ENCODE peak calls at places on chromosome 3, in four cellular contexts. I, X, T and A are unnamed samples.
A peak's percentile ranks its signal among the peaks of the same experiment; 100 is the strongest.

GRCh38 chr3:22606938-22607337 is 596.2 kb upstream of the UBE2E2 start:
- DNase-seq in I (no peak), X (no peak), T (no peak), A (no peak)

GRCh38 chr3:125025647-125026046 is 30.1 kb downstream of the HEG1 start:
- DNase-seq in I (no peak), X (no peak), T (no peak), A (no peak)

GRCh38 chr3:32882603-32883025 is 64.8 kb downstream of the TRIM71 start:
- DNase-seq in I (peak; percentile 76), X (no peak), T (no peak), A (no peak)

GRCh38 chr3:46694520-46694919 is 1.0 kb upstream of the ALS2CL start:
- DNase-seq in I (no peak), X (no peak), T (no peak), A (no peak)

GRCh38 chr3:133745981-133746721 is at the start of gene TF:
- DNase-seq in I (no peak), X (no peak), T (no peak), A (peak; percentile 21)

GRCh38 chr3:66593978-66594377 is 93.2 kb upstream of the LRIG1 start:
- DNase-seq in I (no peak), X (no peak), T (no peak), A (no peak)

GRCh38 chr3:23480324-23480704 is 277.2 kb downstream of the UBE2E2 start:
- DNase-seq in I (no peak), X (no peak), T (no peak), A (no peak)

GRCh38 chr3:39275052-39275451 is 4.8 kb downstream of the CX3CR1 start:
- DNase-seq in I (no peak), X (no peak), T (no peak), A (no peak)

GRCh38 chr3:139772539-139773500 is 95.0 kb upstream of the NMNAT3 start:
- DNase-seq in I (no peak), X (no peak), T (no peak), A (no peak)

GRCh38 chr3:50512131-50512530 is 8.7 kb upstream of the CACNA2D2 start:
- DNase-seq in I (no peak), X (no peak), T (no peak), A (no peak)

GRCh38 chr3:134480546-134480945 is 5.2 kb downstream of the ANAPC13 start:
- DNase-seq in I (no peak), X (no peak), T (no peak), A (no peak)

GRCh38 chr3:30551266-30551665 is 55.1 kb upstream of the TGFBR2 start:
- DNase-seq in I (no peak), X (no peak), T (no peak), A (no peak)

GRCh38 chr3:46678280-46678679 is 15.2 kb downstream of the ALS2CL start:
- DNase-seq in I (no peak), X (no peak), T (no peak), A (no peak)

GRCh38 chr3:11381563-11381962 is 109.4 kb downstream of the ATG7 start:
- DNase-seq in I (no peak), X (no peak), T (no peak), A (no peak)

GRCh38 chr3:135806342-135806741 is 159.2 kb upstream of the PPP2R3A start:
- DNase-seq in I (no peak), X (no peak), T (no peak), A (no peak)

GRCh38 chr3:192892981-192893827 is 24.5 kb downstream of the MB21D2 start:
- DNase-seq in I (peak; percentile 94), X (no peak), T (peak; percentile 32), A (no peak)

GRCh38 chr3:50245251-50245745 is 9.3 kb downstream of the GNAI2 start:
- DNase-seq in I (no peak), X (no peak), T (no peak), A (no peak)

GRCh38 chr3:164848922-164849321 is 229.4 kb downstream of the SI start:
- DNase-seq in I (no peak), X (no peak), T (no peak), A (no peak)

GRCh38 chr3:16512435-16513140 is 911 bp downstream of the RFTN1 start:
- DNase-seq in I (no peak), X (no peak), T (no peak), A (peak; percentile 14)

GRCh38 chr3:95899911-95900310 is 914.5 kb upstream of the EPHA6 start:
- DNase-seq in I (no peak), X (no peak), T (no peak), A (no peak)

GRCh38 chr3:28667646-28668376 is 319.2 kb upstream of the AZI2 start:
- DNase-seq in I (peak; percentile 61), X (peak; percentile 51), T (peak; percentile 7), A (peak; percentile 49)

GRCh38 chr3:42133500-42134298 is 42.5 kb downstream of the TRAK1 start:
- DNase-seq in I (no peak), X (no peak), T (no peak), A (no peak)

GRCh38 chr3:177201707-177202397 is 4.6 kb upstream of the TBL1XR1 start:
- DNase-seq in I (peak; percentile 89), X (no peak), T (peak; percentile 45), A (peak; percentile 85)

GRCh38 chr3:96754128-96754527 is 60.3 kb upstream of the EPHA6 start:
- DNase-seq in I (no peak), X (no peak), T (no peak), A (no peak)

GRCh38 chr3:97821413-97821809 is 400 bp upstream of the CRYBG3 start:
- DNase-seq in I (no peak), X (no peak), T (peak; percentile 6), A (peak; percentile 54)

GRCh38 chr3:39718674-39719595 is 90.5 kb upstream of the MYRIP start:
- DNase-seq in I (no peak), X (no peak), T (no peak), A (no peak)

GRCh38 chr3:51709004-51709420 is 2.1 kb downstream of the GRM2 start:
- DNase-seq in I (no peak), X (no peak), T (peak; percentile 12), A (no peak)

GRCh38 chr3:182081096-182081495 is 369.4 kb downstream of the SOX2 start:
- DNase-seq in I (no peak), X (no peak), T (no peak), A (no peak)

GRCh38 chr3:11362600-11362999 is 90.4 kb downstream of the ATG7 start:
- DNase-seq in I (no peak), X (no peak), T (no peak), A (no peak)

GRCh38 chr3:66037986-66038369 is 740 bp downstream of the MAGI1 start:
- DNase-seq in I (no peak), X (peak; percentile 7), T (no peak), A (no peak)

GRCh38 chr3:44805960-44806359 is 44.4 kb downstream of the KIF15 start:
- DNase-seq in I (no peak), X (peak; percentile 66), T (no peak), A (no peak)

GRCh38 chr3:150588027-150588830 is 14.9 kb upstream of the SELENOT start:
- DNase-seq in I (no peak), X (no peak), T (no peak), A (no peak)

GRCh38 chr3:42302924-42303634 is 37.1 kb upstream of the CCK start:
- DNase-seq in I (peak; percentile 21), X (no peak), T (no peak), A (peak; percentile 30)

GRCh38 chr3:50483374-50483773 is 20.1 kb downstream of the CACNA2D2 start:
- DNase-seq in I (no peak), X (no peak), T (no peak), A (no peak)

GRCh38 chr3:197942956-197943556 is 6.9 kb upstream of the RPL35A start:
- DNase-seq in I (no peak), X (peak; percentile 47), T (peak; percentile 32), A (no peak)

GRCh38 chr3:20450611-20451010 is 264.6 kb upstream of the SGO1 start:
- DNase-seq in I (no peak), X (no peak), T (no peak), A (no peak)

GRCh38 chr3:157065201-157065600 is 94.7 kb downstream of the CCNL1 start:
- DNase-seq in I (no peak), X (no peak), T (no peak), A (no peak)

GRCh38 chr3:53677406-53677805 is 168.8 kb downstream of the CHDH start:
- DNase-seq in I (no peak), X (peak; percentile 7), T (no peak), A (peak; percentile 39)
- TF ChIP-seq SPI1 in I (no peak), X (no peak), T (no peak), A (no peak)

GRCh38 chr3:189166334-189166733 is 5.4 kb upstream of the TPRG1 start:
- DNase-seq in I (no peak), X (no peak), T (no peak), A (no peak)
- TF ChIP-seq SPI1 in I (no peak), X (no peak), T (no peak), A (no peak)

DNA sequence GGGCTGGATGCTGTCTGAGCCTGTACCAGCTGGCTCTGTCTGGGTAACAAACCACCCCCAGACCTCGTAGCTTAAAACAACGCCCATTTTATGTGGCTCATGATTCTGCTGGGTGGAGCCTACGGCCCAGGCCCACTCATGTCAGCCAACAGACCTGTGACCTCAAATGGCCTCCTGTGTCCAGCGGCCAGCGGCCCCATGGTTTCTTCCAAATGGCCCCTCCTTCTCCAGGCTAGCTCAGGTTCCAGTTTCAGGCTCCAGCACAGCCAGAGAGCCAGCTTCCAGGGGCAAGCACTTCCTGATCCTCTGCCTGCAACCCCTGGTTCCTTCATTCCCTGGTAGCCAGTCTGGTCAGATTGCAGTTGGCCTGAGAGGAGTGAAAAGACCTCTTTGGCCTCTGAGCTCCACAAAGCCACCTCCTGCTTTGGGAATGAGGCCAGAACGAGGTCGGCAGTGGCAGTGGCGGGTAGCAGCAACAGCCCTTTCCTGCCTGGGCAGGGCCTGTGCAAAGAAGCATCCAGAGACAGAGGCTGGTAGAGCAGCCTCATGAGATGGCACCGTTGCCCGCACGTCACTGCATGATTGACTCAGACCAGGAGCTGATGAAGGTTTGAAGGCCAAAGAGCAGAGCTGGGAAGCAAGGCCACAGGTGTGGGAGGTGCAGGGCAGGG is 21.0 kb upstream of the PLXNA1 start:
- DNase-seq in I (no peak), X (peak; percentile 14), T (no peak), A (no peak)
- TF ChIP-seq SPI1 in I (no peak), X (no peak), T (no peak), A (no peak)

GRCh38 chr3:152970851-152971250 is 135.9 kb downstream of the P2RY1 start:
- DNase-seq in I (no peak), X (no peak), T (no peak), A (no peak)
- TF ChIP-seq SPI1 in I (no peak), X (no peak), T (no peak), A (no peak)

GRCh38 chr3:175526609-175527280 is 667.6 kb downstream of the NAALADL2 start:
- DNase-seq in I (no peak), X (no peak), T (no peak), A (no peak)
- TF ChIP-seq SPI1 in I (no peak), X (no peak), T (no peak), A (no peak)